ENCODE peak calls at places on chromosomes 16 and 17, in seven cellular contexts. One of them, this sample, is unnamed.

GRCh38 chr16:84732674-84733352 is 33.0 kb downstream of the USP10 start:
- DNase-seq in tibial nerve: no peak
- DNase-seq in breast epithelium: no peak
- DNase-seq in IMR-90: no peak
- DNase-seq in Peyer's patch: no peak
- DNase-seq in ovary: no peak
- DNase-seq in K562: peak; percentile 87
- DNase-seq in this sample: no peak

GRCh38 chr17:15303293-15303692 is 38.1 kb downstream of the TEKT3 start:
- DNase-seq in tibial nerve: no peak
- DNase-seq in breast epithelium: no peak
- DNase-seq in IMR-90: no peak
- DNase-seq in Peyer's patch: no peak
- DNase-seq in ovary: no peak
- DNase-seq in K562: no peak
- DNase-seq in this sample: no peak

GRCh38 chr16:49282690-49283375 is 1.2 kb upstream of the CBLN1 start:
- DNase-seq in tibial nerve: no peak
- DNase-seq in breast epithelium: no peak
- DNase-seq in IMR-90: no peak
- DNase-seq in Peyer's patch: no peak
- DNase-seq in ovary: no peak
- DNase-seq in K562: no peak
- DNase-seq in this sample: peak; percentile 71

GRCh38 chr17:72351884-72352346 is 231.1 kb downstream of the SOX9 start:
- DNase-seq in tibial nerve: no peak
- DNase-seq in breast epithelium: no peak
- DNase-seq in IMR-90: no peak
- DNase-seq in Peyer's patch: no peak
- DNase-seq in ovary: no peak
- DNase-seq in K562: no peak
- DNase-seq in this sample: no peak

GRCh38 chr16:66591018-66591417 is 11.8 kb downstream of the CMTM2 start:
- DNase-seq in tibial nerve: no peak
- DNase-seq in breast epithelium: no peak
- DNase-seq in IMR-90: no peak
- DNase-seq in Peyer's patch: peak; percentile 41
- DNase-seq in ovary: no peak
- DNase-seq in K562: no peak
- DNase-seq in this sample: no peak

GRCh38 chr17:8893059-8893458 is 25.6 kb upstream of the PIK3R6 start:
- DNase-seq in tibial nerve: no peak
- DNase-seq in breast epithelium: no peak
- DNase-seq in IMR-90: no peak
- DNase-seq in Peyer's patch: no peak
- DNase-seq in ovary: no peak
- DNase-seq in K562: no peak
- DNase-seq in this sample: no peak

GRCh38 chr17:43994272-43995149 is 9.9 kb upstream of the NAGS start:
- DNase-seq in tibial nerve: no peak
- DNase-seq in breast epithelium: peak; percentile 78
- DNase-seq in IMR-90: peak; percentile 37
- DNase-seq in Peyer's patch: peak; percentile 74
- DNase-seq in ovary: peak; percentile 68
- DNase-seq in K562: peak; percentile 81
- DNase-seq in this sample: peak; percentile 64

GRCh38 chr17:978110-979093 is 1.2 kb downstream of the NXN start:
- DNase-seq in tibial nerve: no peak
- DNase-seq in breast epithelium: no peak
- DNase-seq in IMR-90: peak; percentile 61
- DNase-seq in Peyer's patch: no peak
- DNase-seq in ovary: peak; percentile 64
- DNase-seq in K562: no peak
- DNase-seq in this sample: peak; percentile 50

GRCh38 chr16:67194257-67194656 is 2.3 kb downstream of the E2F4 start:
- DNase-seq in tibial nerve: no peak
- DNase-seq in breast epithelium: no peak
- DNase-seq in IMR-90: no peak
- DNase-seq in Peyer's patch: no peak
- DNase-seq in ovary: no peak
- DNase-seq in K562: no peak
- DNase-seq in this sample: no peak

GRCh38 chr17:17500999-17501605 is 4.9 kb upstream of the RASD1 start:
- DNase-seq in tibial nerve: no peak
- DNase-seq in breast epithelium: no peak
- DNase-seq in IMR-90: no peak
- DNase-seq in Peyer's patch: no peak
- DNase-seq in ovary: no peak
- DNase-seq in K562: no peak
- DNase-seq in this sample: peak; percentile 70

GRCh38 chr17:50363217-50364060 is 9.5 kb downstream of the MRPL27 start:
- DNase-seq in tibial nerve: no peak
- DNase-seq in breast epithelium: no peak
- DNase-seq in IMR-90: peak; percentile 35
- DNase-seq in Peyer's patch: no peak
- DNase-seq in ovary: no peak
- DNase-seq in K562: no peak
- DNase-seq in this sample: no peak

GRCh38 chr16:72637306-72637705 is 410.6 kb downstream of the ZFHX3 start:
- DNase-seq in tibial nerve: no peak
- DNase-seq in breast epithelium: no peak
- DNase-seq in IMR-90: peak; percentile 77
- DNase-seq in Peyer's patch: no peak
- DNase-seq in ovary: no peak
- DNase-seq in K562: no peak
- DNase-seq in this sample: no peak

GRCh38 chr16:68367034-68367433 is 56.2 kb downstream of the PRMT7 start:
- DNase-seq in tibial nerve: no peak
- DNase-seq in breast epithelium: no peak
- DNase-seq in IMR-90: peak; percentile 9
- DNase-seq in Peyer's patch: peak; percentile 77
- DNase-seq in ovary: no peak
- DNase-seq in K562: peak; percentile 77
- DNase-seq in this sample: peak; percentile 53

GRCh38 chr16:28317040-28317880 is 24.9 kb downstream of the SBK1 start:
- DNase-seq in tibial nerve: no peak
- DNase-seq in breast epithelium: no peak
- DNase-seq in IMR-90: peak; percentile 34
- DNase-seq in Peyer's patch: peak; percentile 79
- DNase-seq in ovary: peak; percentile 46
- DNase-seq in K562: peak; percentile 75
- DNase-seq in this sample: peak; percentile 64

GRCh38 chr16:9996191-9996590 is 186.0 kb downstream of the GRIN2A start:
- DNase-seq in tibial nerve: no peak
- DNase-seq in breast epithelium: no peak
- DNase-seq in IMR-90: no peak
- DNase-seq in Peyer's patch: no peak
- DNase-seq in ovary: no peak
- DNase-seq in K562: no peak
- DNase-seq in this sample: no peak

GRCh38 chr17:57636985-57637667 is 108.0 kb downstream of the CCDC182 start:
- DNase-seq in tibial nerve: no peak
- DNase-seq in breast epithelium: no peak
- DNase-seq in IMR-90: peak; percentile 70
- DNase-seq in Peyer's patch: peak; percentile 56
- DNase-seq in ovary: no peak
- DNase-seq in K562: no peak
- DNase-seq in this sample: no peak

GRCh38 chr17:69597898-69598692 is 183.6 kb downstream of the MAP2K6 start:
- DNase-seq in tibial nerve: no peak
- DNase-seq in breast epithelium: no peak
- DNase-seq in IMR-90: peak; percentile 85
- DNase-seq in Peyer's patch: no peak
- DNase-seq in ovary: no peak
- DNase-seq in K562: no peak
- DNase-seq in this sample: no peak

GRCh38 chr17:17710728-17711541 is 29.7 kb downstream of the RAI1 start:
- DNase-seq in tibial nerve: no peak
- DNase-seq in breast epithelium: peak; percentile 85
- DNase-seq in IMR-90: peak; percentile 93
- DNase-seq in Peyer's patch: peak; percentile 75
- DNase-seq in ovary: peak; percentile 71
- DNase-seq in K562: no peak
- DNase-seq in this sample: peak; percentile 82

GRCh38 chr16:76518791-76519190 is 241.6 kb downstream of the CNTNAP4 start:
- DNase-seq in tibial nerve: no peak
- DNase-seq in breast epithelium: no peak
- DNase-seq in IMR-90: no peak
- DNase-seq in Peyer's patch: no peak
- DNase-seq in ovary: no peak
- DNase-seq in K562: no peak
- DNase-seq in this sample: no peak

GRCh38 chr16:19295393-19295792 is 9.9 kb downstream of the CLEC19A start:
- DNase-seq in tibial nerve: no peak
- DNase-seq in breast epithelium: no peak
- DNase-seq in IMR-90: no peak
- DNase-seq in Peyer's patch: no peak
- DNase-seq in ovary: no peak
- DNase-seq in K562: no peak
- DNase-seq in this sample: no peak

GRCh38 chr17:55286681-55287589 is 22.2 kb downstream of the HLF start:
- DNase-seq in tibial nerve: no peak
- DNase-seq in breast epithelium: no peak
- DNase-seq in IMR-90: peak; percentile 42
- DNase-seq in Peyer's patch: peak; percentile 93
- DNase-seq in ovary: no peak
- DNase-seq in K562: no peak
- DNase-seq in this sample: peak; percentile 77

GRCh38 chr17:27481327-27481726 is 25.1 kb downstream of the KSR1 start:
- DNase-seq in tibial nerve: no peak
- DNase-seq in breast epithelium: no peak
- DNase-seq in IMR-90: no peak
- DNase-seq in Peyer's patch: peak; percentile 86
- DNase-seq in ovary: no peak
- DNase-seq in K562: no peak
- DNase-seq in this sample: no peak
- TF ChIP-seq POLR2A in tibial nerve: no peak
- TF ChIP-seq POLR2A in breast epithelium: no peak
- TF ChIP-seq POLR2A in IMR-90: no peak
- TF ChIP-seq POLR2A in Peyer's patch: no peak
- TF ChIP-seq POLR2A in ovary: no peak
- TF ChIP-seq POLR2A in K562: no peak
- TF ChIP-seq POLR2A in this sample: no peak

GRCh38 chr17:65867014-65867413 is 305.6 kb upstream of the AXIN2 start:
- DNase-seq in tibial nerve: no peak
- DNase-seq in breast epithelium: no peak
- DNase-seq in IMR-90: no peak
- DNase-seq in Peyer's patch: no peak
- DNase-seq in ovary: no peak
- DNase-seq in K562: no peak
- DNase-seq in this sample: no peak
- H3K27ac ChIP-seq in tibial nerve: no peak overlapping the region
- H3K27ac ChIP-seq in breast epithelium: no peak overlapping the region
- H3K27ac ChIP-seq in IMR-90: no peak overlapping the region
- H3K27ac ChIP-seq in Peyer's patch: no peak overlapping the region
- H3K27ac ChIP-seq in ovary: no peak overlapping the region
- H3K27ac ChIP-seq in K562: no peak overlapping the region
- H3K27ac ChIP-seq in this sample: no peak overlapping the region

GRCh38 chr16:69932691-69933392 is 18.3 kb upstream of the CLEC18A start:
- DNase-seq in tibial nerve: no peak
- DNase-seq in breast epithelium: no peak
- DNase-seq in IMR-90: no peak
- DNase-seq in Peyer's patch: no peak
- DNase-seq in ovary: no peak
- DNase-seq in K562: no peak
- DNase-seq in this sample: no peak

GRCh38 chr16:69935740-69936139 is 15.4 kb upstream of the CLEC18A start:
- DNase-seq in tibial nerve: no peak
- DNase-seq in breast epithelium: no peak
- DNase-seq in IMR-90: no peak
- DNase-seq in Peyer's patch: no peak
- DNase-seq in ovary: no peak
- DNase-seq in K562: no peak
- DNase-seq in this sample: no peak

GRCh38 chr16:69934751-69935150 is 16.4 kb upstream of the CLEC18A start:
- DNase-seq in tibial nerve: no peak
- DNase-seq in breast epithelium: no peak
- DNase-seq in IMR-90: no peak
- DNase-seq in Peyer's patch: no peak
- DNase-seq in ovary: no peak
- DNase-seq in K562: no peak
- DNase-seq in this sample: no peak

GRCh38 chr16:69935278-69935711 is 15.8 kb upstream of the CLEC18A start:
- DNase-seq in tibial nerve: no peak
- DNase-seq in breast epithelium: no peak
- DNase-seq in IMR-90: no peak
- DNase-seq in Peyer's patch: no peak
- DNase-seq in ovary: no peak
- DNase-seq in K562: no peak
- DNase-seq in this sample: no peak

DNA sequence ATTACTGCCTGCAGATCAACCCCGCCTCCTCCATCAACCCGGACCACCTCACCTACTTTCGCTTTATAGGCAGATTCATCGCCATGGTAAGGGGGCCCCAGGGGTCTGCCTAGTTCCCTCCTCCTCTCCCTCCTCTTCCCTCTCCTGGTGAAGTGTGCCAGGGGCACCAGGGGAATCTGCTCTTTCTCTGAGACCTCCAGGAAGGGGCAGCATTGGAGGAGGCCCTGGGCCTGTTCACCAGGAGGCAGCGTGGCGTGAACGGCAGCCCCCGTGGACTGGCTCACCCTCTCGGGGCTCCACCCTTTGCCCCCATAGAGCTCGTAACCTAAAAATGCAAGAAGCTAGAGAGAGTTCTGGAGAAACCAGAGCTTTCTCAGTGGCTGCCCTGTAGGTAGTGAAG is 17.1 kb upstream of the CLEC18A start:
- DNase-seq in tibial nerve: no peak
- DNase-seq in breast epithelium: no peak
- DNase-seq in IMR-90: no peak
- DNase-seq in Peyer's patch: no peak
- DNase-seq in ovary: no peak
- DNase-seq in K562: no peak
- DNase-seq in this sample: no peak
- H3K36me3 ChIP-seq in tibial nerve: peaks cover 99% of the 10 kb centered on the region
- H3K36me3 ChIP-seq in breast epithelium: peaks cover 19% of the 10 kb centered on the region
- H3K36me3 ChIP-seq in IMR-90: peaks cover 51% of the 10 kb centered on the region
- H3K36me3 ChIP-seq in Peyer's patch: no peaks in the 10 kb centered on the region
- H3K36me3 ChIP-seq in ovary: no peaks in the 10 kb centered on the region
- H3K36me3 ChIP-seq in K562: peaks cover 47% of the 10 kb centered on the region
- H3K36me3 ChIP-seq in this sample: peaks cover 57% of the 10 kb centered on the region

GRCh38 chr16:3161235-3162018 is 26.6 kb upstream of the OR1F1 start:
- DNase-seq in tibial nerve: no peak
- DNase-seq in breast epithelium: no peak
- DNase-seq in IMR-90: no peak
- DNase-seq in Peyer's patch: no peak
- DNase-seq in ovary: peak; percentile 25
- DNase-seq in K562: no peak
- DNase-seq in this sample: no peak

GRCh38 chr16:3155972-3156371 is 21.1 kb downstream of the ZNF213 start:
- DNase-seq in tibial nerve: no peak
- DNase-seq in breast epithelium: no peak
- DNase-seq in IMR-90: no peak
- DNase-seq in Peyer's patch: no peak
- DNase-seq in ovary: peak; percentile 10
- DNase-seq in K562: no peak
- DNase-seq in this sample: no peak

GRCh38 chr16:3157229-3158013 is 22.6 kb downstream of the ZNF213 start:
- DNase-seq in tibial nerve: peak; percentile 65
- DNase-seq in breast epithelium: peak; percentile 77
- DNase-seq in IMR-90: peak; percentile 98
- DNase-seq in Peyer's patch: peak; percentile 75
- DNase-seq in ovary: peak; percentile 82
- DNase-seq in K562: peak; percentile 94
- DNase-seq in this sample: peak; percentile 73

GRCh38 chr16:3158014-3158497 is 23.2 kb downstream of the ZNF213 start:
- DNase-seq in tibial nerve: no peak
- DNase-seq in breast epithelium: no peak
- DNase-seq in IMR-90: no peak
- DNase-seq in Peyer's patch: no peak
- DNase-seq in ovary: no peak
- DNase-seq in K562: no peak
- DNase-seq in this sample: peak; percentile 33

GRCh38 chr16:3158498-3159314 is 23.9 kb downstream of the ZNF213 start:
- DNase-seq in tibial nerve: peak; percentile 86
- DNase-seq in breast epithelium: peak; percentile 98
- DNase-seq in IMR-90: peak; percentile 83
- DNase-seq in Peyer's patch: peak; percentile 96
- DNase-seq in ovary: peak; percentile 84
- DNase-seq in K562: peak; percentile 92
- DNase-seq in this sample: peak; percentile 92
- TF ChIP-seq POLR2A in tibial nerve: no peak
- TF ChIP-seq POLR2A in breast epithelium: no peak
- TF ChIP-seq POLR2A in IMR-90: peak; percentile 43
- TF ChIP-seq POLR2A in Peyer's patch: peak; percentile 73
- TF ChIP-seq POLR2A in ovary: peak; percentile 29
- TF ChIP-seq POLR2A in K562: peak; percentile 81
- TF ChIP-seq POLR2A in this sample: peak; percentile 78

This sample was measured in body of pancreas.